ENCODE peak calls at places on chromosome 16, in four cellular contexts. F is A549, Q is HepG2, E is K562. J is an unnamed sample.

GRCh38 chr16:72371307-72372081 is 199.5 kb upstream of the PMFBP1 start:
- DNase-seq in E (peak; percentile 2), Q (no peak), F (peak; percentile 21), J (peak; percentile 44)

GRCh38 chr16:86740817-86741799 is 162.8 kb downstream of the FOXL1 start:
- DNase-seq in F (peak; percentile 62), E (no peak), Q (peak; percentile 29), J (no peak)

GRCh38 chr16:56389554-56389953 is 35.8 kb downstream of the AMFR start:
- DNase-seq in F (peak; percentile 74), E (no peak), Q (no peak), J (no peak)

GRCh38 chr16:67663151-67663876 is 2.6 kb downstream of the PARD6A start:
- DNase-seq in F (peak; percentile 31), E (peak; percentile 45), Q (no peak), J (peak; percentile 81)

GRCh38 chr16:65769055-65769465 is 597.4 kb upstream of the CDH5 start:
- DNase-seq in E (peak; percentile 83), Q (no peak), F (no peak), J (no peak)

GRCh38 chr16:76346210-76346609 is 69.0 kb downstream of the CNTNAP4 start:
- DNase-seq in E (no peak), Q (no peak), F (no peak), J (no peak)

GRCh38 chr16:65546353-65546791 is 424.5 kb upstream of the CDH11 start:
- DNase-seq in E (no peak), Q (no peak), F (no peak), J (no peak)

GRCh38 chr16:75241955-75242354 is 9.5 kb downstream of the BCAR1 start:
- DNase-seq in F (no peak), Q (no peak), E (no peak), J (no peak)

GRCh38 chr16:67933805-67934204 is 2.1 kb upstream of the CTRL start:
- DNase-seq in Q (no peak), E (no peak), F (no peak), J (no peak)

GRCh38 chr16:11806721-11807120 is 9.7 kb upstream of the ZC3H7A start:
- DNase-seq in E (no peak), Q (no peak), F (no peak), J (no peak)

GRCh38 chr16:11254913-11255736 is 879 bp downstream of the SOCS1 start:
- DNase-seq in E (peak; percentile 75), Q (no peak), F (peak; percentile 63), J (no peak)

GRCh38 chr16:52068447-52069074 is 478.4 kb downstream of the TOX3 start:
- DNase-seq in Q (peak; percentile 35), F (peak; percentile 39), E (no peak), J (peak; percentile 44)

GRCh38 chr16:80997139-80997798 is 9.4 kb downstream of the CMC2 start:
- DNase-seq in F (peak; percentile 69), Q (peak; percentile 83), E (peak; percentile 21), J (no peak)

GRCh38 chr16:87161822-87162676 is 155.1 kb downstream of the C16orf95 start:
- DNase-seq in F (no peak), Q (no peak), E (no peak), J (no peak)

GRCh38 chr16:48133455-48134226 is 22.2 kb downstream of the ABCC12 start:
- DNase-seq in Q (no peak), F (no peak), E (no peak), J (no peak)

GRCh38 chr16:87436225-87437172 is 44.4 kb downstream of the MAP1LC3B start:
- DNase-seq in Q (no peak), F (no peak), E (no peak), J (no peak)

GRCh38 chr16:48160575-48160974 is 4.8 kb upstream of the ABCC12 start:
- DNase-seq in F (no peak), Q (no peak), E (no peak), J (no peak)

GRCh38 chr16:86520317-86521210 is 10.2 kb downstream of the FOXF1 start:
- DNase-seq in F (no peak), Q (no peak), E (peak; percentile 56), J (no peak)

GRCh38 chr16:77581706-77582105 is 140.6 kb upstream of the NUDT7 start:
- DNase-seq in Q (no peak), E (no peak), F (no peak), J (no peak)

GRCh38 chr16:71880176-71880575 is 3.8 kb downstream of the ZNF821 start:
- DNase-seq in E (no peak), F (no peak), Q (no peak), J (no peak)

GRCh38 chr16:9447195-9447551 is 355.7 kb downstream of the HAPSTR1 start:
- DNase-seq in E (no peak), Q (no peak), F (no peak), J (no peak)

GRCh38 chr16:69482410-69482951 is 58.1 kb downstream of the CYB5B start:
- DNase-seq in Q (no peak), E (no peak), F (no peak), J (no peak)

GRCh38 chr16:11240636-11241473 is 15.1 kb downstream of the SOCS1 start:
- DNase-seq in F (no peak), Q (no peak), E (peak; percentile 59), J (peak; percentile 29)

GRCh38 chr16:85915125-85915845 is 16.3 kb downstream of the IRF8 start:
- DNase-seq in E (no peak), F (no peak), Q (no peak), J (no peak)

DNA sequence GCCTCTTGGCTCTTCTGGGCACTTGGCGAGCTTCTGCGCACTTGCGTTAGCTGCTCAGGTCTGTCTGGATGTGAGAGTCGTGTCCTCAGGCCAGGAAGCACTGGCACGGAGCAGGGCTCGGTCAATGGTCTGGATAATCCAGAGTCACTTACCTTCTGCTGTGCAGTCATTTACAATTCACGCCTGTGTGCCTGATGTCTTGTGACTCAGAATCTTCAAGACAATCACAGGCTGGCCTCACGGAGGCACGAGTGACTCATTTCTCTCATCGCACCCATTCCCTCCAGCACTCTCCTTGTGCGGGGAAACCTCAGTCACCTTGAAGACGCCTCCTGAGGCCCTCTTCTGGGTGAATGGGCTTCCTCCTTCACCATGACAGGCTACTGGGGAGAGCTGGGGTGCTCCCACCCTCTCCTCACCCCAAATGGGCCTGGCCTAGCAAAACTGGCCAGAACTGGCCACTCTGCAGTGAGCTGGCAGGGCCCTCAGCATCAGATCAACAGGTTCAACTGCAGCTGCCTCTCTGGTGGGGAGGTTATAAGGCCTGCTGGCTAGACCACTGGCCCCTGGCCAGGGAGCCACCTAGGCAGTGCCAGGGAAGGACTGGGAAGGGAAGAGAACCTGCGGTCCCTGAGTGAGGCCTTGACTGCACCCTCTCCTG is 1.9 kb upstream of the CAPN15 start:
- DNase-seq in Q (no peak), F (peak; percentile 72), E (peak; percentile 82), J (no peak)
- TF ChIP-seq NR3C1 in Q (no peak), F (no peak), E (no peak), J (no peak)

GRCh38 chr16:49608801-49609200 is 235.2 kb downstream of the C16orf78 start:
- DNase-seq in E (peak; percentile 9), F (peak; percentile 21), Q (peak; percentile 39), J (no peak)

GRCh38 chr16:49603956-49604355 is 230.4 kb downstream of the C16orf78 start:
- DNase-seq in E (no peak), Q (no peak), F (no peak), J (no peak)

GRCh38 chr16:49604602-49605001 is 231.0 kb downstream of the C16orf78 start:
- DNase-seq in E (no peak), F (no peak), Q (no peak), J (no peak)

GRCh38 chr16:49605536-49606241 is 232.1 kb downstream of the C16orf78 start:
- DNase-seq in E (no peak), F (no peak), Q (no peak), J (no peak)

DNA sequence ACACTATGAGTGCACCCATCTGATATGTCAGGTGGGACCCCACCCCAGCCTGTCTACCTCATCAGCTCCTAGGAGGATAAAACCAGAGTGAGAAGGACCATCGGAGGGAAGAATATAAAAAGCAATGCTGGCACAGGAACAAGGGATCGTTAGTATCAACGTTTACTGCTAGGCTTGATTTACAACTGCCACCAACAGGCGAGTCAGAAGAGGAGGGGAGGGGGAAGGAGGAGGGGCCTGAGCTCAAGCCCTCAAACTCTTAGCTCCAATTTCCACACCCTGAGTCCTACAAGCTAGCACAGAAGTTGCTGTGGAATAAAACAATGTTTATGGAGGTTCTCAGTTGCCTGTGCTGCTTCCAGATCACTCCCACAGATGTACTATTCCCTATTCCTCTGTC is 234.5 kb downstream of the C16orf78 start:
- DNase-seq in F (no peak), Q (no peak), E (no peak), J (no peak)
- TF ChIP-seq HMGXB4 in F (no peak), Q (no peak), E (no peak), J (no peak)

DNA sequence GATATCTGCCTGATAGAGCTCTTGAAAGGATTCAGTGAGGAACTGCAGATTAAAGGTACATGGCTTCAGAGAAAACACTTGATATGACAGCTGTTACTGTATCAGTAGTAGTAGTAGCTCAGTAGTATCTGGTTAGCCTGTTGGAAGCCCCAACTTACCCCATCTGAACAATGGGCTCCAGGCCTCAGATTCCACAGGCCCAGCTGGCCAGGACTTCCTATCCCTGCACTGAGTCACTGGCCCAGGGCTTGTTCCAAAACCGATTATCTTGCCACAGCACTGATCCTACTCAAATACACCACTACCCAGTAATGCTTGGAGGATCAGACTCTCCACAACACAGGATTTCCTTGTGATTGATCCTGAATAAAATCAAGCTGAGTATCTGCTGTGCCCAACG is 32.6 kb downstream of the DCUN1D3 start:
- DNase-seq in E (no peak), F (no peak), Q (no peak), J (no peak)
- TF ChIP-seq NR3C1 in E (no peak), F (no peak), Q (no peak), J (no peak)

GRCh38 chr16:50516890-50517289 is 31.3 kb upstream of the NKD1 start:
- DNase-seq in F (no peak), Q (no peak), E (no peak), J (no peak)

GRCh38 chr16:50519602-50520001 is 28.6 kb upstream of the NKD1 start:
- DNase-seq in F (no peak), Q (no peak), E (no peak), J (no peak)

GRCh38 chr16:50519001-50519400 is 29.2 kb upstream of the NKD1 start:
- DNase-seq in E (no peak), F (no peak), Q (no peak), J (no peak)

GRCh38 chr16:50516401-50516800 is 31.8 kb upstream of the NKD1 start:
- DNase-seq in Q (no peak), E (no peak), F (no peak), J (no peak)

GRCh38 chr16:50517450-50518252 is 30.5 kb upstream of the NKD1 start:
- DNase-seq in Q (no peak), E (no peak), F (no peak), J (no peak)
- TF ChIP-seq HMGXB4 in Q (no peak), E (no peak), F (no peak), J (no peak)

DNA sequence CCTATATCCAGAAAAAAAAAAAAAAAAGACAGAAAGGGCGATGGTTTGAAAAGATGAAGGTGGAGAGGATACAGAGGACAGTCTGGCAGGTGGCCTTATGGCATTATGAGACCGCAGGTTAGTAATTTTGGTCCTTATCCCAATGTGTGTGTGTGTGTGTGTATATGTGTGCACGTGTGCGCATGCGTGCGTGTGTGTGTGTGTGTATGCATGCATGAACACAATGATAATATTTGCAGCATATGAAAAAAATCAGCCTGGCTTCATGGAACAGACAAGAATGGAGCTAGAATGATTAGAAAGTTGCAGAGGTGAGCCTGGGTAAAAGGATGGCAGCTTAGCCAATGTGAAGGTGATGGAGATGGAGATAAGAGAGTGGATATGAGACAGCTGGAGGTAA is 83.4 kb downstream of the LYRM1 start:
- DNase-seq in F (no peak), Q (no peak), E (no peak), J (no peak)
- TF ChIP-seq NR3C1 in F (no peak), Q (no peak), E (no peak), J (no peak)

J was measured in WTC11.